ENCODE peak calls at places on chromosomes 4 and X, in four cellular contexts. One of them, this sample, is unnamed.

GRCh38 chrX:121479406-121479805 is 432.0 kb downstream of the GLUD2 start:
- DNase-seq in H1: no peak
- DNase-seq in HepG2: no peak
- DNase-seq in K562: no peak
- DNase-seq in this sample: no peak

GRCh38 chrX:129759576-129760061 is 20.1 kb upstream of the SASH3 start:
- DNase-seq in HepG2: no peak
- DNase-seq in K562: peak
- DNase-seq in H1: no peak
- DNase-seq in this sample: no peak

GRCh38 chrX:118226060-118226428 is 109.4 kb upstream of the KLHL13 start:
- DNase-seq in H1: no peak
- DNase-seq in HepG2: peak
- DNase-seq in K562: peak
- DNase-seq in this sample: no peak

GRCh38 chrX:25534096-25534495 is 518.3 kb upstream of the ARX start:
- DNase-seq in HepG2: no peak
- DNase-seq in K562: no peak
- DNase-seq in H1: no peak
- DNase-seq in this sample: no peak

GRCh38 chrX:38061335-38061734 is 55.0 kb downstream of the SYTL5 start:
- DNase-seq in HepG2: peak
- DNase-seq in K562: no peak
- DNase-seq in H1: no peak
- DNase-seq in this sample: no peak

GRCh38 chr4:177070533-177070932 is 239.1 kb upstream of the NEIL3 start:
- DNase-seq in HepG2: no peak
- DNase-seq in K562: no peak
- DNase-seq in H1: no peak
- DNase-seq in this sample: no peak

GRCh38 chr4:31461425-31461824 is 741.3 kb downstream of the PCDH7 start:
- DNase-seq in H1: no peak
- DNase-seq in HepG2: no peak
- DNase-seq in K562: no peak
- DNase-seq in this sample: no peak

GRCh38 chrX:123881330-123881729 is 21.5 kb downstream of the XIAP start:
- DNase-seq in K562: no peak
- DNase-seq in HepG2: no peak
- DNase-seq in H1: no peak
- DNase-seq in this sample: no peak

GRCh38 chr4:40448875-40449274 is 113.7 kb downstream of the CHRNA9 start:
- DNase-seq in H1: no peak
- DNase-seq in K562: no peak
- DNase-seq in HepG2: no peak
- DNase-seq in this sample: no peak

GRCh38 chr4:82352825-82353370 is 20.9 kb downstream of the HNRNPD start:
- DNase-seq in K562: no peak
- DNase-seq in H1: no peak
- DNase-seq in HepG2: no peak
- DNase-seq in this sample: no peak

GRCh38 chr4:73904491-73904890 is 35.3 kb downstream of the CXCL1 start:
- DNase-seq in K562: peak
- DNase-seq in H1: no peak
- DNase-seq in HepG2: no peak
- DNase-seq in this sample: no peak

GRCh38 chr4:180909279-180909678 is 1333.9 kb upstream of the TENM3 start:
- DNase-seq in K562: no peak
- DNase-seq in H1: peak
- DNase-seq in HepG2: no peak
- DNase-seq in this sample: peak

GRCh38 chr4:69458184-69458826 is 37.4 kb downstream of the UGT2B4 start:
- DNase-seq in K562: no peak
- DNase-seq in H1: no peak
- DNase-seq in HepG2: peak
- DNase-seq in this sample: no peak
- TF ChIP-seq JUN in K562: no peak
- TF ChIP-seq JUN in H1: no peak
- TF ChIP-seq JUN in HepG2: no peak
- TF ChIP-seq JUN in this sample: no peak

GRCh38 chrX:43817454-43817853 is 64.8 kb downstream of the MAOB start:
- DNase-seq in K562: no peak
- DNase-seq in HepG2: no peak
- DNase-seq in H1: no peak
- DNase-seq in this sample: no peak

GRCh38 chrX:43827791-43828190 is 54.5 kb downstream of the MAOB start:
- DNase-seq in HepG2: no peak
- DNase-seq in H1: no peak
- DNase-seq in K562: no peak
- DNase-seq in this sample: no peak

GRCh38 chrX:43822015-43822414 is 60.2 kb downstream of the MAOB start:
- DNase-seq in K562: no peak
- DNase-seq in HepG2: no peak
- DNase-seq in H1: no peak
- DNase-seq in this sample: no peak
- TF ChIP-seq ATF2 in K562: no peak
- TF ChIP-seq ATF2 in HepG2: no peak
- TF ChIP-seq ATF2 in H1: no peak
- TF ChIP-seq ATF2 in this sample: no peak

GRCh38 chr4:122453384-122454000 is 3.0 kb downstream of the IL2 start:
- DNase-seq in HepG2: no peak
- DNase-seq in H1: no peak
- DNase-seq in K562: no peak
- DNase-seq in this sample: no peak
- TF ChIP-seq JUN in HepG2: no peak
- TF ChIP-seq JUN in H1: no peak
- TF ChIP-seq JUN in K562: no peak
- TF ChIP-seq JUN in this sample: no peak

GRCh38 chrX:106898462-106898861 is 4.7 kb downstream of the RIPPLY1 start:
- DNase-seq in H1: no peak
- DNase-seq in HepG2: peak
- DNase-seq in K562: peak
- DNase-seq in this sample: no peak
- TF ChIP-seq ATF2 in H1: no peak
- TF ChIP-seq ATF2 in HepG2: no peak
- TF ChIP-seq ATF2 in K562: no peak
- TF ChIP-seq ATF2 in this sample: no peak

DNA sequence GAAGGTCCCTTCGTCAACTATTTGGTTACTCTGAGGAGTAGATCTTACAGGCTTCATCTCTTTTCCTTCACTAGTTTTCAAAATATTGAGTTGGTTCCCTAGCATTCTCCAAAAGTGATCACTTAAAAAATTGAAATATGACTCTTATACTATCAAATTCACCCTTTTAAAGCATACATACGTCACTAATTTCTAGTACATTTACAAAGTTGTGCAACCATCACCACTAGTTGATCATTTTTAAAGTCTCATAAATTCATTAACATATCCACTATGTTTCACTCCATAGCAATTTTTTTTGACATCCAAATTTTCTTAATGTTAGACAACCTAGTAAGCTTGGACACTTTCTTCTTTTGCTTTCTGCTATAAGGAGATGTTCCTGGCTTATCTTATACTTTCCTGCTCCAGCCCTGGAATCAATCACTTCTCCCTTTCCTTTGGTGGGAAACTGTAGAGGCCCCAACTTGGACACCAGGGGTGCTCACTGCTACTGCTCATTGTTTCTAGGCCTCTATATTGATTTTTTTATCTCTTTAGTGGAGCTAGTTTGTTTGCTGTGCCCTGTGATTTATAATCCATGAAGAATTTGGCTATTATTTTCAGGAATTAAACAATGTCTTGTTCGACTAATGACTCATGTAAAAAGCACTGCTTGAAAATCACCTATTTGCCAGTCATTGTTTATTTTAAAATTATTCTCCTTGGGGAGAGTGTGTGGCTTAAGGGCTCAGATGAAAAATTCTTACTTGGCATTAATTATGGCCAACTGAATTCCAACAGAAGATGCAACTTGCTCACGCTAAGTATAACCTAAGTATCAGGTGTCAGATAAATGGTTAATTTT is 4.0 kb upstream of the ZFX start:
- DNase-seq in H1: no peak
- DNase-seq in HepG2: peak
- DNase-seq in K562: peak
- DNase-seq in this sample: no peak
- TF ChIP-seq JUN in H1: no peak
- TF ChIP-seq JUN in HepG2: no peak
- TF ChIP-seq JUN in K562: no peak
- TF ChIP-seq JUN in this sample: no peak

GRCh38 chr4:141569141-141569540 is 67.2 kb upstream of the IL15 start:
- DNase-seq in H1: no peak
- DNase-seq in HepG2: no peak
- DNase-seq in K562: no peak
- DNase-seq in this sample: no peak

GRCh38 chr4:141571793-141572192 is 64.6 kb upstream of the IL15 start:
- DNase-seq in H1: no peak
- DNase-seq in K562: no peak
- DNase-seq in HepG2: no peak
- DNase-seq in this sample: no peak

GRCh38 chr4:141573678-141574077 is 62.7 kb upstream of the IL15 start:
- DNase-seq in K562: no peak
- DNase-seq in H1: no peak
- DNase-seq in HepG2: no peak
- DNase-seq in this sample: no peak

GRCh38 chr4:141570290-141570689 is 66.1 kb upstream of the IL15 start:
- DNase-seq in H1: no peak
- DNase-seq in HepG2: no peak
- DNase-seq in K562: no peak
- DNase-seq in this sample: no peak

DNA sequence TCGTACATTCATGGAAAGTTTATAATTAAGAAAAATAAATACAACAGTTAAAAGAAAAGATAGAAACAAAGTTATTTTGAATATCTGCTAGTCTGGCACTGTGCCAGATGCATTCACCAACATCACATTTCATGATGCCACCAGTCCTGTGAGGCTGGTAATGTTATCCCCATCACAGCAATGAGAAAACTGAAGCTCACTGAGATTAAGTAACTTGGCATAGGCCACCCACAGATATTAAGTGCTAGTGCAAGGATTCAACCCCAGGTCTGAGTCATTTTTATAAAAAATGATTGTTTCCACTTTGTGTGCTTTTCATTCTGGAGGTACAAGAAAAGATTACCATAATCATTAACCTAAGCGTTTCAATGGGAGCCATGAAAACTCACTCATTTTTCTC is 65.0 kb upstream of the IL15 start:
- DNase-seq in HepG2: no peak
- DNase-seq in K562: no peak
- DNase-seq in H1: no peak
- DNase-seq in this sample: no peak
- TF ChIP-seq ATF2 in HepG2: no peak
- TF ChIP-seq ATF2 in K562: no peak
- TF ChIP-seq ATF2 in H1: no peak
- TF ChIP-seq ATF2 in this sample: no peak

GRCh38 chr4:39255266-39255665 is 72.9 kb downstream of the WDR19 start:
- DNase-seq in H1: no peak
- DNase-seq in K562: peak
- DNase-seq in HepG2: peak
- DNase-seq in this sample: no peak
- TF ChIP-seq JUN in H1: no peak
- TF ChIP-seq JUN in K562: no peak
- TF ChIP-seq JUN in HepG2: no peak
- TF ChIP-seq JUN in this sample: no peak

GRCh38 chrX:136183917-136184316 is 36.6 kb downstream of the FHL1 start:
- DNase-seq in H1: no peak
- DNase-seq in HepG2: no peak
- DNase-seq in K562: no peak
- DNase-seq in this sample: no peak
- TF ChIP-seq ATF2 in H1: no peak
- TF ChIP-seq ATF2 in HepG2: no peak
- TF ChIP-seq ATF2 in K562: no peak
- TF ChIP-seq ATF2 in this sample: no peak